ENCODE peak calls at places on chromosomes 4 and X, in nine cellular contexts. A, X, O, W, J, I, C, G and E are unnamed samples.

GRCh38 chrX:24150051-24150790 is 692 bp downstream of the ZFX start:
- DNase-seq in A (peak), X (peak), O (peak), W (peak), J (peak), I (peak), C (peak), G (peak), E (no peak)

GRCh38 chr4:24988776-24989175 is 42.0 kb downstream of the LGI2 start:
- DNase-seq in A (no peak), X (no peak), O (no peak), W (no peak), J (no peak), I (no peak), C (no peak), G (peak), E (no peak)

GRCh38 chrX:68398286-68398685 is 35.0 kb downstream of the OPHN1 start:
- DNase-seq in A (no peak), X (no peak), O (no peak), W (no peak), J (no peak), I (no peak), C (no peak), G (no peak), E (no peak)

GRCh38 chr4:6121941-6122340 is 78.4 kb downstream of the JAKMIP1 start:
- DNase-seq in A (no peak), X (no peak), O (no peak), W (no peak), J (no peak), I (no peak), C (no peak), G (no peak), E (no peak)

GRCh38 chrX:154321624-154322023 is 26.0 kb downstream of the TKTL1 start:
- DNase-seq in A (no peak), X (no peak), O (no peak), W (no peak), J (no peak), I (no peak), C (no peak), G (no peak), E (no peak)

GRCh38 chrX:143437439-143437838 is 79.8 kb downstream of the SPANXN3 start:
- DNase-seq in A (no peak), X (no peak), O (no peak), W (no peak), J (no peak), I (no peak), C (no peak), G (no peak), E (no peak)

GRCh38 chrX:378443-378842 is 8.3 kb downstream of the PPP2R3B start:
- DNase-seq in A (no peak), X (no peak), O (no peak), W (no peak), J (no peak), I (no peak), C (no peak), G (no peak), E (no peak)

GRCh38 chrX:46573896-46574336 is 351 bp downstream of the CHST7 start:
- DNase-seq in A (peak), X (peak), O (peak), W (peak), J (no peak), I (peak), C (peak), G (peak), E (peak)

GRCh38 chr4:76905521-76905920 is 7.6 kb upstream of the SOWAHB start:
- DNase-seq in A (no peak), X (no peak), O (no peak), W (no peak), J (no peak), I (no peak), C (no peak), G (peak), E (no peak)

GRCh38 chrX:103362504-103362903 is 6.2 kb downstream of the TCEAL9 start:
- DNase-seq in A (no peak), X (no peak), O (no peak), W (no peak), J (no peak), I (no peak), C (no peak), G (no peak), E (no peak)

GRCh38 chrX:134718329-134719317 is 60.4 kb upstream of the PLAC1 start:
- DNase-seq in A (no peak), X (no peak), O (no peak), W (no peak), J (peak), I (no peak), C (no peak), G (peak), E (no peak)

GRCh38 chr4:19358015-19358414 is 893.7 kb upstream of the SLIT2 start:
- DNase-seq in A (no peak), X (no peak), O (no peak), W (no peak), J (no peak), I (no peak), C (no peak), G (peak), E (no peak)

GRCh38 chr4:72375050-72375736 is 193.8 kb downstream of the ADAMTS3 start:
- DNase-seq in A (no peak), X (no peak), O (no peak), W (no peak), J (no peak), I (no peak), C (no peak), G (peak), E (no peak)

GRCh38 chrX:30693999-30694650 is 40.9 kb downstream of the GK start:
- DNase-seq in A (no peak), X (no peak), O (no peak), W (no peak), J (no peak), I (no peak), C (no peak), G (no peak), E (no peak)